ENCODE peak calls at places on chromosomes 12 and 14, in six cellular contexts. W, V, F, L, T and D are unnamed samples.

GRCh38 chr14:104293231-104293841 is 154.9 kb downstream of the KIF26A start:
- DNase-seq in W (peak; percentile 33), V (no peak), F (no peak), L (no peak), T (peak; percentile 71), D (no peak)

GRCh38 chr14:75274899-75275569 is 3.6 kb upstream of the FOS start:
- DNase-seq in W (peak; percentile 82), V (no peak), F (no peak), L (no peak), T (no peak), D (peak; percentile 51)

GRCh38 chr12:126114420-126114819 is 1049.2 kb downstream of the AACS start:
- DNase-seq in W (no peak), V (no peak), F (no peak), L (no peak), T (no peak), D (no peak)

GRCh38 chr14:64584185-64584584 is 34.4 kb downstream of the PPP1R36 start:
- DNase-seq in W (no peak), V (no peak), F (no peak), L (no peak), T (no peak), D (no peak)

GRCh38 chr12:120366341-120366705 is 2.6 kb downstream of the MSI1 start:
- DNase-seq in W (no peak), V (no peak), F (no peak), L (no peak), T (no peak), D (no peak)

GRCh38 chr12:116448165-116448756 is 110.9 kb upstream of the MAP1LC3B2 start:
- DNase-seq in W (no peak), V (no peak), F (no peak), L (no peak), T (no peak), D (no peak)

GRCh38 chr12:27014859-27015729 is 910 bp upstream of the TM7SF3 start:
- DNase-seq in W (no peak), V (no peak), F (no peak), L (no peak), T (no peak), D (no peak)

GRCh38 chr12:109462868-109463692 is 14.0 kb downstream of the KCTD10 start:
- DNase-seq in W (peak; percentile 93), V (peak; percentile 87), F (peak; percentile 99), L (peak; percentile 76), T (peak; percentile 92), D (peak; percentile 97)

GRCh38 chr14:39050389-39050788 is 52.6 kb downstream of the SEC23A start:
- DNase-seq in W (no peak), V (no peak), F (peak; percentile 65), L (peak; percentile 88), T (no peak), D (peak; percentile 92)

GRCh38 chr14:94539181-94539580 is 22.1 kb upstream of the SERPINA4 start:
- DNase-seq in W (peak; percentile 11), V (no peak), F (no peak), L (no peak), T (no peak), D (no peak)

GRCh38 chr12:56103823-56104108 is 593 bp upstream of the PA2G4 start:
- DNase-seq in W (no peak), V (no peak), F (no peak), L (no peak), T (no peak), D (no peak)

GRCh38 chr12:88393017-88393767 is 187.1 kb downstream of the KITLG start:
- DNase-seq in W (no peak), V (no peak), F (peak; percentile 60), L (peak; percentile 56), T (no peak), D (peak; percentile 61)
- TF ChIP-seq CTCF in W (peak; percentile 6), V (no peak), F (peak; percentile 52), L (peak; percentile 56), T (no peak), D (peak; percentile 42)

GRCh38 chr14:37580146-37580545 is 14.9 kb downstream of the FOXA1 start:
- DNase-seq in W (no peak), V (no peak), F (no peak), L (peak; percentile 83), T (no peak), D (no peak)
- H3K4me3 ChIP-seq in W (no peak overlapping the region), V (no peak overlapping the region), F (no peak overlapping the region), L (no peak overlapping the region), T (no peak overlapping the region), D (no peak overlapping the region)

GRCh38 chr12:6765634-6766581 is at the start of gene PTMS:
- DNase-seq in W (peak; percentile 94), V (peak; percentile 86), F (peak; percentile 95), L (peak; percentile 91), T (peak; percentile 87), D (peak; percentile 93)

GRCh38 chr12:6767301-6767591 is 1.1 kb downstream of the PTMS start:
- DNase-seq in W (no peak), V (no peak), F (no peak), L (no peak), T (no peak), D (no peak)

GRCh38 chr12:6767592-6768384 is 1.6 kb downstream of the PTMS start:
- DNase-seq in W (peak; percentile 80), V (no peak), F (peak; percentile 28), L (peak; percentile 19), T (no peak), D (no peak)

GRCh38 chr12:6765048-6765633 is 1.0 kb upstream of the PTMS start:
- DNase-seq in W (no peak), V (no peak), F (no peak), L (peak; percentile 24), T (no peak), D (no peak)

DNA sequence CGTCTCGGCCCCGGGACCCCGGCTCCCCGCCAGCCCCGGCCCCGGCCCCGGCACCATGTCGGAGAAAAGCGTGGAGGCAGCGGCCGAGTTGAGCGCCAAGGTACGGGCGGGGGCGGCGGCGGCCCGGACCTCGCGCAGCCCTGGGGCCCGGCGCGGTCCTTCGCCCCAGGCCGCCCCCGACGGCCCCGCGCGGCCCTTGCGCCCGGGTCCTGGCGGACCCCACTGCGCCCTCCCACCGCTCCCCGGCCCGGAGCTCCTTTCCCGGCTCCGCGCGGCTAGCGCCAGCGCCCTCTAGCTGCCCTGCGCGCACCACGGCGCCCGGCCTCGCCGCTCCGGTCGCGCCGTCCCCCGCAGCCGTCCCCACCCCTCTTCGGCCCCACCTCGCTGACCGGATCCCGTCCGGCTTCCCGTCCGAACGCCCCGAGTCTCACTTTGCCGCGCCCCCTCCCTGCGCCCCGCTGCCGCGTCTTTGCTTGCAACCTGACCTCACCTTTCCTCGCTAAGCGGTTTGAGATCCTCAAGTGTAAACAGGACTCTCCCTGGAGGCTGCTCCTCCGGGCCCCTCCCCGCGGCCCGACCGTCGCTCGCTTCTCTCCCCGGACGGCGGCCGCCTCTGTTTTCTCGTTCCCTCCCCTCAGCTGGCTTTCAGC is 613 bp downstream of the PTMS start:
- DNase-seq in W (peak; percentile 93), V (peak; percentile 84), F (peak; percentile 67), L (peak; percentile 73), T (peak; percentile 89), D (peak; percentile 60)
- TF ChIP-seq CTCF in W (peak; percentile 68), V (peak; percentile 73), F (peak; percentile 25), L (peak; percentile 50), T (peak; percentile 45), D (no peak)

GRCh38 chr12:105352049-105352448 is 21.6 kb downstream of the C12orf75 start:
- DNase-seq in W (no peak), V (no peak), F (no peak), L (no peak), T (no peak), D (no peak)
- H3K4me3 ChIP-seq in W (no peak overlapping the region), V (no peak overlapping the region), F (no peak overlapping the region), L (no peak overlapping the region), T (no peak overlapping the region), D (no peak overlapping the region)

GRCh38 chr12:4441355-4442330 is 4.0 kb downstream of the FGF6 start:
- DNase-seq in W (no peak), V (no peak), F (no peak), L (no peak), T (peak; percentile 50), D (no peak)
- TF ChIP-seq CTCF in W (no peak), V (no peak), F (no peak), L (no peak), T (no peak), D (no peak)